ENCODE peak calls at places on chromosomes 13 and 19, in four cellular contexts. One of them, this sample, is unnamed.
A peak's percentile ranks its signal among the peaks of the same experiment; 100 is the strongest.

GRCh38 chr13:21812192-21812626 is 141.3 kb downstream of the FGF9 start:
- DNase-seq in T-cell: no peak
- DNase-seq in mesothelial cell of epicardium: peak; percentile 80
- DNase-seq in neural crest cell: no peak
- DNase-seq in this sample: no peak

GRCh38 chr13:51645154-51645650 is 60.9 kb downstream of the WDFY2 start:
- DNase-seq in T-cell: peak; percentile 60
- DNase-seq in mesothelial cell of epicardium: no peak
- DNase-seq in neural crest cell: no peak
- DNase-seq in this sample: peak; percentile 29

GRCh38 chr13:36158606-36159005 is 27.4 kb upstream of the DCLK1 start:
- DNase-seq in T-cell: no peak
- DNase-seq in mesothelial cell of epicardium: no peak
- DNase-seq in neural crest cell: no peak
- DNase-seq in this sample: no peak

GRCh38 chr13:36108342-36108741 is 22.8 kb downstream of the DCLK1 start:
- DNase-seq in T-cell: no peak
- DNase-seq in mesothelial cell of epicardium: no peak
- DNase-seq in neural crest cell: no peak
- DNase-seq in this sample: no peak

GRCh38 chr19:10782795-10783194 is 53.2 kb downstream of the TMED1 start:
- DNase-seq in neural crest cell: no peak
- DNase-seq in mesothelial cell of epicardium: no peak
- DNase-seq in T-cell: no peak
- DNase-seq in this sample: no peak

GRCh38 chr19:30073152-30074000 is 131.3 kb downstream of the URI1 start:
- DNase-seq in T-cell: no peak
- DNase-seq in neural crest cell: no peak
- DNase-seq in mesothelial cell of epicardium: no peak
- DNase-seq in this sample: no peak

GRCh38 chr13:78909276-78909675 is 250.3 kb upstream of the OBI1 start:
- DNase-seq in neural crest cell: no peak
- DNase-seq in T-cell: no peak
- DNase-seq in mesothelial cell of epicardium: no peak
- DNase-seq in this sample: no peak

GRCh38 chr13:33678906-33679657 is 138.9 kb upstream of the RFC3 start:
- DNase-seq in mesothelial cell of epicardium: no peak
- DNase-seq in T-cell: peak; percentile 33
- DNase-seq in neural crest cell: peak; percentile 4
- DNase-seq in this sample: peak; percentile 34

GRCh38 chr19:55270172-55270942 is 9.6 kb downstream of the HSPBP1 start:
- DNase-seq in mesothelial cell of epicardium: no peak
- DNase-seq in neural crest cell: no peak
- DNase-seq in T-cell: no peak
- DNase-seq in this sample: no peak

GRCh38 chr19:2302319-2303208 is 5.4 kb downstream of the LINGO3 start:
- DNase-seq in mesothelial cell of epicardium: no peak
- DNase-seq in neural crest cell: peak; percentile 37
- DNase-seq in T-cell: no peak
- DNase-seq in this sample: no peak

GRCh38 chr19:10452726-10453620 is 32.6 kb downstream of the PDE4A start:
- DNase-seq in mesothelial cell of epicardium: no peak
- DNase-seq in neural crest cell: no peak
- DNase-seq in T-cell: no peak
- DNase-seq in this sample: no peak

GRCh38 chr19:16160943-16161560 is 12.3 kb downstream of the CIB3 start:
- DNase-seq in T-cell: no peak
- DNase-seq in mesothelial cell of epicardium: no peak
- DNase-seq in neural crest cell: no peak
- DNase-seq in this sample: no peak